ENCODE peak calls at places on chromosome 20, in four cellular contexts. Q is dorsolateral prefrontal cortex, C is heart right ventricle, A is endodermal cell. R is an unnamed sample.

GRCh38 chr20:25484224-25484846 is 76.9 kb downstream of the GINS1 start:
- DNase-seq in Q (no peak), C (no peak), A (no peak), R (no peak)

GRCh38 chr20:23497458-23498026 is 6.6 kb downstream of the CST8 start:
- DNase-seq in Q (no peak), C (no peak), A (no peak), R (no peak)

GRCh38 chr20:19004975-19005374 is 191.4 kb downstream of the SCP2D1 start:
- DNase-seq in Q (no peak), C (no peak), A (no peak), R (no peak)

GRCh38 chr20:63009044-63009961 is 2.5 kb upstream of the BHLHE23 start:
- DNase-seq in Q (peak), C (peak), A (peak), R (peak)

GRCh38 chr20:35912877-35913276 is 41.4 kb downstream of the SCAND1 start:
- DNase-seq in Q (no peak), C (no peak), A (no peak), R (no peak)

GRCh38 chr20:21513881-21514540 is at the start of gene NKX2-2:
- DNase-seq in Q (no peak), C (no peak), A (peak), R (no peak)

GRCh38 chr20:46823271-46823747 is 71.3 kb upstream of the EYA2 start:
- DNase-seq in Q (no peak), C (no peak), A (no peak), R (no peak)

GRCh38 chr20:4066551-4066950 is 51.2 kb upstream of the RNF24 start:
- DNase-seq in Q (no peak), C (no peak), A (no peak), R (no peak)

GRCh38 chr20:63225082-63225454 is 9.1 kb upstream of the YTHDF1 start:
- DNase-seq in Q (no peak), C (no peak), A (no peak), R (no peak)

GRCh38 chr20:63422653-63423052 is 49.8 kb downstream of the KCNQ2 start:
- DNase-seq in Q (no peak), C (no peak), A (no peak), R (no peak)

GRCh38 chr20:2400290-2400689 is 19.6 kb downstream of the TGM6 start:
- DNase-seq in Q (no peak), C (no peak), A (no peak), R (no peak)

GRCh38 chr20:2399390-2399789 is 18.7 kb downstream of the TGM6 start:
- DNase-seq in Q (no peak), C (no peak), A (no peak), R (no peak)

GRCh38 chr20:2403291-2404052 is 22.8 kb downstream of the TGM6 start:
- DNase-seq in Q (no peak), C (no peak), A (no peak), R (no peak)

GRCh38 chr20:2401527-2401926 is 20.8 kb downstream of the TGM6 start:
- DNase-seq in Q (no peak), C (no peak), A (no peak), R (no peak)

DNA sequence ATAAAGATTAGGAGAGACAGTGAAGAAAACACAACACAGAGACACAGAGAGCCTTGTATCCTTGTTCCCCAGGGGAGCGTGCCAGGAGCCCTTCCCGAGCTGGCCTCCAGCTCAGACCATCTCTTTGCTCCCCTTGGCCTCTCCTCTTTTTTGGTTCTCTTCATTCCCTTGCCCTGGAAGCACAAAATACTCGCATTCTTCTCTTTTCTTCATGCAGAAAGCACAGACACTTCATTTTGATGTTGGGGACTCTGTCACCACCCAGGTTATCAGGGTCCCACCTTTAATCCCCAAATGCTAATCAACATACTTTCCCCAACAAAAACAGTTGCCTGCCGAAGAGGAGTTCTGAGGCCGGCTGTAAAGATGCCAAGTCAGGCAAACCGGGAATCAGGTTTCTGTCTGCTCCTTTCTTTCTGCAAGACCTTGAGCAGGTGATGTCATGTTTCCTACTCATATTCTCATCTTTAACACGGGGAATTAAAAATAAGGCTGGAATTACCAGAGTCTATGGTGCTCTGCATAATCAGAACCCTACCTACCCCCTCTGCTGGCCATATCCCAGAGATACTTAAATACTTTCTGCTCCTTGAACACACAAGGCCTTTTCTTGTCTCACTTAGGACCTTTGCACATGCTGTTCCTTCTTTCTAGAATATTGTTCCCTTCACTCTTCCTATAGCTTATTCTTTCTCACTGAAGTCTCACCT is 21.7 kb downstream of the TGM6 start:
- DNase-seq in Q (no peak), C (no peak), A (no peak), R (no peak)
- TF ChIP-seq CTCF in Q (no peak), C (no peak), A (peak), R (no peak)

DNA sequence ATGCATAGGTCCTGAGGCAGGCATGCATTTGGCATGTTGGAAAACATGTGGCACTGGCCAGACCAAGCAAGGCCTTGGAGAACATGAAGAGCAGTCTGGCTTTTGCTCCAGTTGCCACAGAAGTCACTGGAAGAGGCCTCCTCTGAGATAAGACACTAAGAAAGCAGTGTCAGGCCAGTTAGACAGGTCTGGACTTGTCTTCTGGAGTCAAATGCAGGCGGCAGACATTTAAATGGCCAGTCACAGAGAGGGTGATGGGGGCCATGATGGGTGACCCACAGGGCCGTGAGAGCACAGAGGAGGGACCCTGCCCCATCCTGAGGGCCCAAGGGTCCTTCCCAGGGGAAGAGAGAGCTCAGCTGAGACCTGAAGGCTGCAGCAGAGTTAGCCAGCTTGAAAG is 26.7 kb upstream of the ADA start:
- DNase-seq in Q (no peak), C (no peak), A (no peak), R (no peak)
- H3K27ac ChIP-seq in Q (no peak), C (no peak), A (no peak), R (no peak)

DNA sequence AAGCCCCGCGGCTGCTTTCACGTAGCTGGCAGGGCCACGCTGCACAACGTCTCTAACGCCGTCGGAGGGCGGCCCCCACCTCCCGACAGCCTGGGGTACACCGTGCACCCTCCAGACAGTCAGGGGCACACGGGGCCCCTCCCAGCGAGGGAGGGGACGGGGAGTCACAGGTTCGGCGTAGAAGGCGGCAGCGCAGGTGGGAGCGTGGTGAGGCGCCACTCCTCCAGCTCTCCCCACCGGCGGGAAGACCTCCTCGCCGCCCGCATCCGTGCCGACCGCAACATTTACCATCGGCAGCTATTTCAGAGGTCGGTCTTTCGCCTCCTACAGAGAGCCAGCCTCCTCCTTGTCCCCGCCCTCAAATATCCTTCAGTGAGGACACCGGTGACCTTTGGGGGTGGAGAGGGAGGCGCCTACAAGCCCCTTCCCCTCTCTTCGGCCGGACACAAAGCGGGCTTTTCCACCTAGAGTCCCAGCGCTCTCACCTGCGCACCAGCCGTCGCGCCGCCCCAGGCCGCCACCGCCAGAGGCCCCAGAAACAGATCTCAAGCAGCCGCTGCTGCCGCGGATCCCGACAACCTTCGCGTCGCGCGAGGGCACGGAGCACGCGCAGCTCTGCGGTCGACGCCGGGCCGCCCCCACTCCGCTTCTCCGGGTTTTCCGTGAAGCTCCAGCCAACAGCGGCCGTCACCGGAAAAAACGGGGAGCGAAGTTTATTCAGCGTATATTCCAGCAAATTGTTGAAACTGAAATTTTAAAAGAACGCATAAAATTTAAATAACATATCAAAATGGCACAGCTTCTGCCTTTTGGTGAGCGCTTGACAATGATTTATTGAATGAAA is at the start of gene MKKS:
- DNase-seq in Q (peak), C (peak), A (peak), R (peak)
- TF ChIP-seq CTCF in Q (peak), C (no peak), A (peak), R (no peak)

GRCh38 chr20:49982346-49983122 is at the start of gene SNAI1:
- DNase-seq in Q (peak), C (peak), A (peak), R (peak)

GRCh38 chr20:49983848-49984408 is 1.1 kb downstream of the SNAI1 start:
- DNase-seq in Q (no peak), C (peak), A (no peak), R (no peak)

GRCh38 chr20:49982072-49982345 is 771 bp upstream of the SNAI1 start:
- DNase-seq in Q (no peak), C (no peak), A (no peak), R (no peak)

GRCh38 chr20:49984426-49985153 is 1.8 kb downstream of the SNAI1 start:
- DNase-seq in Q (no peak), C (no peak), A (no peak), R (no peak)

DNA sequence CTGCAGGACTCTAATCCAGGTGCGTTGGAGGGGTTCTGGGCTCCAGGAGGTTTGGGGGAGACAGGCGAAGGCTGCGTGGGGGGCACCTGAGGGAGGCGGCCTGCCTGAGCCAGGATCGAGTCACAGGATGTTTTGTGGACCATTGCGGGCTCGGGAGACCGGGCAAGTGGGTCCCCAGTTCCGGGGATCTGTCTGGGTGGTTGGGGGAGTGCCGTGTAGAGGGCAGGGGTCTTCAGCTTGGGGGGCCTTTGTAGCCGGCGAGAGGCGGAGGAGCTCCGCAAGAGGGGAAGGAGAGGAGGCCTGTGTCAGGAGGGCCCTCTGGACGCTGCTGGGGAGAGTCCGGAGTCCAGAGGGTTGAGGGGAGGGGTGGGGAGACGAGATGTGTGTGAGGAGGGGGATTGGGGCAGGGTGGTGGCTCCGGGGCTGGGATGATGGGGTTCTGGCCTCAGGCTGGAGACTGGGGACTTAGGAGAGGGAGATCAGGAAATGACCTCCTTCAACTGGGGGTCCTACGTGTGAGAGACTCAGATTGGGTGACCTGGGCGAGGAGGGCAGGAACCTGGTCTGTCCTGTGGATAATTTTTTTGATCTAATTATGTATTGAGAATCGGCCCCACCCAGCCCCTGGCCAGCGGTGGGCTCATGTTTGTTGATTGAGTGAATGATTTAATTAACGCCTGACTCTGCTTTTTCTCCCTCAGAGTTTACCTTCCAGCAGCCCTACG is 505 bp downstream of the SNAI1 start:
- DNase-seq in Q (no peak), C (no peak), A (no peak), R (no peak)
- H3K27ac ChIP-seq in Q (no peak), C (peak), A (no peak), R (no peak)

DNA sequence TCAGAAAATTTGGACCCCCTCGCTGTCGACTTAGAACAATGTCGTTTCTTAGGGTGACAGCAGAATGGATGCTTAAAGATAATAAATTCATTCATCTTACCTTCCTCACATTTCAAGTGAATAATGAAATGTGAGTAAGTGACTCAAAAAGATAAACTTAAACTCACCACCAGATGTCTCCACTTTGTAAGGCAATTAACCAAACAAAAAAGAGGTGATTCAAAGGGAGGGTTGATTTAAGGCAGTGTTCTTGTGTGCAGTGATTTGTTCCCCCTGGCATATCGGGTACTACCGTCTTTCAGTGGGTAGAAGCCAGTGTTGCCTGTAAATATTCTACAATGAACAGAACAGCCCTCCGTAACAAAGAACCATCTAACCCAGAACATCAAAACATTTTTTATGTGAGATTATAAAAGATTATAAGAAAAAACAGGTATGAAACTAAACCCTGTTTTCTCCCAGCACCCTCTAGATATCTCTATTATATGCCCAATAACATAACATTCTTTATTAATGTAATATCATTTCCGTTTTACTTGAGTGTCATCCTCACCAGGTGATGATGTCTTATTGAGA is 589.7 kb downstream of the CBLN4 start:
- DNase-seq in Q (no peak), C (no peak), A (no peak), R (no peak)
- TF ChIP-seq CTCF in Q (peak), C (no peak), A (peak), R (no peak)

GRCh38 chr20:52783769-52784168 is 188.4 kb upstream of the TSHZ2 start:
- DNase-seq in Q (no peak), C (no peak), A (peak), R (no peak)
- H3K27ac ChIP-seq in Q (no peak), C (no peak), A (no peak), R (no peak)

R was measured in pancreas.